ENCODE peak calls at places on chromosomes 5 and 9, in eight cellular contexts. One of them, this sample, is unnamed.
A peak's percentile ranks its signal among the peaks of the same experiment; 100 is the strongest.

GRCh38 chr5:139707445-139708003 is 59.4 kb downstream of the CXXC5 start:
- DNase-seq in heart left ventricle: no peak
- DNase-seq in uterus: no peak
- DNase-seq in suprapubic skin: no peak
- DNase-seq in A549: no peak
- DNase-seq in upper lobe of left lung: no peak
- DNase-seq in HepG2: peak; percentile 68
- DNase-seq in adrenal gland: no peak
- DNase-seq in this sample: no peak

GRCh38 chr9:79687131-79687447 is 115.3 kb downstream of the TLE4 start:
- DNase-seq in HepG2: no peak
- DNase-seq in adrenal gland: no peak
- DNase-seq in uterus: no peak
- DNase-seq in suprapubic skin: no peak
- DNase-seq in upper lobe of left lung: peak; percentile 23
- DNase-seq in A549: no peak
- DNase-seq in heart left ventricle: no peak
- DNase-seq in this sample: peak; percentile 46

GRCh38 chr5:142323480-142324376 is 1.1 kb downstream of the SPRY4 start:
- DNase-seq in upper lobe of left lung: no peak
- DNase-seq in adrenal gland: peak; percentile 56
- DNase-seq in A549: peak; percentile 30
- DNase-seq in HepG2: no peak
- DNase-seq in suprapubic skin: no peak
- DNase-seq in heart left ventricle: no peak
- DNase-seq in uterus: peak; percentile 37
- DNase-seq in this sample: no peak

GRCh38 chr5:145536133-145536532 is 299.0 kb downstream of the PRELID2 start:
- DNase-seq in uterus: no peak
- DNase-seq in HepG2: no peak
- DNase-seq in suprapubic skin: no peak
- DNase-seq in heart left ventricle: no peak
- DNase-seq in adrenal gland: no peak
- DNase-seq in A549: no peak
- DNase-seq in upper lobe of left lung: no peak
- DNase-seq in this sample: no peak

GRCh38 chr5:8843766-8844165 is 702.1 kb downstream of the SEMA5A start:
- DNase-seq in upper lobe of left lung: no peak
- DNase-seq in adrenal gland: peak; percentile 22
- DNase-seq in uterus: no peak
- DNase-seq in suprapubic skin: peak; percentile 84
- DNase-seq in heart left ventricle: peak; percentile 46
- DNase-seq in A549: no peak
- DNase-seq in HepG2: no peak
- DNase-seq in this sample: no peak

GRCh38 chr9:121055642-121056143 is 5.6 kb upstream of the C5 start:
- DNase-seq in adrenal gland: peak; percentile 48
- DNase-seq in uterus: no peak
- DNase-seq in heart left ventricle: no peak
- DNase-seq in A549: peak; percentile 74
- DNase-seq in HepG2: peak; percentile 83
- DNase-seq in upper lobe of left lung: no peak
- DNase-seq in suprapubic skin: no peak
- DNase-seq in this sample: no peak

GRCh38 chr5:50623666-50624065 is 42.8 kb upstream of the PARP8 start:
- DNase-seq in uterus: no peak
- DNase-seq in HepG2: no peak
- DNase-seq in A549: no peak
- DNase-seq in suprapubic skin: no peak
- DNase-seq in upper lobe of left lung: peak; percentile 72
- DNase-seq in heart left ventricle: no peak
- DNase-seq in adrenal gland: no peak
- DNase-seq in this sample: no peak

GRCh38 chr9:135221951-135222631 is 134.6 kb downstream of the OLFM1 start:
- DNase-seq in suprapubic skin: no peak
- DNase-seq in heart left ventricle: peak; percentile 13
- DNase-seq in adrenal gland: no peak
- DNase-seq in HepG2: no peak
- DNase-seq in upper lobe of left lung: no peak
- DNase-seq in uterus: no peak
- DNase-seq in A549: no peak
- DNase-seq in this sample: no peak

GRCh38 chr5:118863345-118863744 is 125.0 kb downstream of the DTWD2 start:
- DNase-seq in uterus: no peak
- DNase-seq in A549: no peak
- DNase-seq in suprapubic skin: no peak
- DNase-seq in upper lobe of left lung: no peak
- DNase-seq in HepG2: no peak
- DNase-seq in heart left ventricle: no peak
- DNase-seq in adrenal gland: no peak
- DNase-seq in this sample: no peak

GRCh38 chr5:153991168-153991567 is 47.5 kb downstream of the FAM114A2 start:
- DNase-seq in A549: no peak
- DNase-seq in HepG2: no peak
- DNase-seq in adrenal gland: no peak
- DNase-seq in heart left ventricle: no peak
- DNase-seq in uterus: no peak
- DNase-seq in suprapubic skin: no peak
- DNase-seq in upper lobe of left lung: no peak
- DNase-seq in this sample: no peak

GRCh38 chr9:133654736-133655657 is 18.8 kb downstream of the DBH start:
- DNase-seq in upper lobe of left lung: no peak
- DNase-seq in HepG2: no peak
- DNase-seq in uterus: no peak
- DNase-seq in adrenal gland: no peak
- DNase-seq in A549: no peak
- DNase-seq in suprapubic skin: no peak
- DNase-seq in heart left ventricle: no peak
- DNase-seq in this sample: no peak

GRCh38 chr5:35229076-35230042 is 928 bp downstream of the PRLR start:
- DNase-seq in upper lobe of left lung: peak; percentile 44
- DNase-seq in adrenal gland: peak; percentile 49
- DNase-seq in heart left ventricle: no peak
- DNase-seq in suprapubic skin: no peak
- DNase-seq in uterus: peak; percentile 36
- DNase-seq in A549: peak; percentile 23
- DNase-seq in HepG2: peak; percentile 58
- DNase-seq in this sample: no peak

GRCh38 chr5:35228304-35228703 is 2.0 kb downstream of the PRLR start:
- DNase-seq in suprapubic skin: no peak
- DNase-seq in heart left ventricle: no peak
- DNase-seq in A549: no peak
- DNase-seq in HepG2: no peak
- DNase-seq in upper lobe of left lung: no peak
- DNase-seq in uterus: no peak
- DNase-seq in adrenal gland: no peak
- DNase-seq in this sample: no peak

GRCh38 chr5:35232124-35232523 is 1.8 kb upstream of the PRLR start:
- DNase-seq in heart left ventricle: no peak
- DNase-seq in suprapubic skin: no peak
- DNase-seq in uterus: no peak
- DNase-seq in A549: no peak
- DNase-seq in upper lobe of left lung: no peak
- DNase-seq in HepG2: no peak
- DNase-seq in adrenal gland: no peak
- DNase-seq in this sample: no peak

GRCh38 chr5:35233121-35233520 is 2.8 kb upstream of the PRLR start:
- DNase-seq in uterus: no peak
- DNase-seq in adrenal gland: no peak
- DNase-seq in upper lobe of left lung: no peak
- DNase-seq in HepG2: no peak
- DNase-seq in heart left ventricle: no peak
- DNase-seq in A549: no peak
- DNase-seq in suprapubic skin: no peak
- DNase-seq in this sample: no peak

DNA sequence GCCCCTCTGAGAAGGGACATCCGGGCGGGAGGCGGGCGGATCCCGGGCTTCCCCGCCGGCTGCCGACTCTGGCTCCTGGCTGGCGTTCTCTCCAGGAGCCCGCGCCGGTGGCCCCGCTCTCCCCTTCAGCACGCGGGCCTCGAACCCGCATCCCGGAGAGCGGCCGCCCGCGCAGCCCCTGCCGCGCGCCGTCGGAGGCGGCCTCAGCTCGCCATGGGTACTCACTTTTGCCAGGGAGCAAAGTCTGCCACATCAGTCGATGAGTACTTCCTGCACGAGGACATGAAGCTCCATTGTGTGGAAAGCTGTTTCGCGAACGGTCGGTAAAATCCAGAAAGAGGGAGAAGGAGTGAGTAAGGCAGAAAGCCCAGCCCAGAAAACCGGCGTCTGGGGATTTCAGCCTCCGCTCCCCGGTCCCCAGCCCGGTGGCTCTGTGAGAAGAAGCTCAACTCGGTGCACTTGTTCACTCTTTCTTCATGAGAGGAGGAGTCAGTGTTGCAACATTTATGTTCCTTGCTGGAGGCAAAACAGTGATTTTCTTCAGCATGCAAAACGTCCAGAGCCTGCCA is at the start of gene PRLR:
- DNase-seq in uterus: peak; percentile 73
- DNase-seq in upper lobe of left lung: peak; percentile 35
- DNase-seq in HepG2: peak; percentile 69
- DNase-seq in A549: peak; percentile 12
- DNase-seq in adrenal gland: peak; percentile 57
- DNase-seq in suprapubic skin: peak; percentile 72
- DNase-seq in heart left ventricle: peak; percentile 49
- DNase-seq in this sample: peak; percentile 69
- TF ChIP-seq POLR2A in uterus: peak; percentile 29
- TF ChIP-seq POLR2A in upper lobe of left lung: no peak
- TF ChIP-seq POLR2A in HepG2: no peak
- TF ChIP-seq POLR2A in A549: no peak
- TF ChIP-seq POLR2A in adrenal gland: peak; percentile 71
- TF ChIP-seq POLR2A in suprapubic skin: no peak
- TF ChIP-seq POLR2A in heart left ventricle: no peak
- TF ChIP-seq POLR2A in this sample: peak; percentile 21

DNA sequence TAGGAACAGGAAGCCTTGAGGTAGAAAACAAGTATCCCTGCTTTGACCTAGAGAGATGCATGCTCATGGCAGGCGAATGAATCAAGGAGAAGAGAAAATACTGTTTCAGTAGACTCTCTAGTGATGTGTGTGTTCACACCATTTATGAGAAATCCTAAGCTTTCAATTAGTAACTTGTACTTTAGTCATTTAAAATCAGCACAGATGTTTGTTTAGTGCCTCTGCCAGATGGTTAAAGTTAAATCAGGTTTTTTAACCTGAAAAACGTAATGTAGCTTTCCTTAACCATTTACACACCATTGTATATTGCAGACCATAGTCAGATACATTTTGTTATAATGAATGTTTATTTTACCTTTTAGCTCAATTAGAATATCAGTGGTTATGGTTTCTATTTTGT is 5.0 kb downstream of the TJP2 start:
- DNase-seq in adrenal gland: no peak
- DNase-seq in HepG2: no peak
- DNase-seq in uterus: no peak
- DNase-seq in A549: no peak
- DNase-seq in suprapubic skin: no peak
- DNase-seq in heart left ventricle: no peak
- DNase-seq in upper lobe of left lung: no peak
- DNase-seq in this sample: no peak
- H3K4me1 ChIP-seq in adrenal gland: peaks cover 49% of the 10 kb centered on the region
- H3K4me1 ChIP-seq in HepG2: peaks cover 97% of the 10 kb centered on the region
- H3K4me1 ChIP-seq in uterus: no peaks in the 10 kb centered on the region
- H3K4me1 ChIP-seq in A549: peaks cover 34% of the 10 kb centered on the region
- H3K4me1 ChIP-seq in suprapubic skin: peaks cover 70% of the 10 kb centered on the region
- H3K4me1 ChIP-seq in heart left ventricle: peaks cover 68% of the 10 kb centered on the region
- H3K4me1 ChIP-seq in upper lobe of left lung: peaks cover 48% of the 10 kb centered on the region
- H3K4me1 ChIP-seq in this sample: peaks cover 8% of the 10 kb centered on the region

DNA sequence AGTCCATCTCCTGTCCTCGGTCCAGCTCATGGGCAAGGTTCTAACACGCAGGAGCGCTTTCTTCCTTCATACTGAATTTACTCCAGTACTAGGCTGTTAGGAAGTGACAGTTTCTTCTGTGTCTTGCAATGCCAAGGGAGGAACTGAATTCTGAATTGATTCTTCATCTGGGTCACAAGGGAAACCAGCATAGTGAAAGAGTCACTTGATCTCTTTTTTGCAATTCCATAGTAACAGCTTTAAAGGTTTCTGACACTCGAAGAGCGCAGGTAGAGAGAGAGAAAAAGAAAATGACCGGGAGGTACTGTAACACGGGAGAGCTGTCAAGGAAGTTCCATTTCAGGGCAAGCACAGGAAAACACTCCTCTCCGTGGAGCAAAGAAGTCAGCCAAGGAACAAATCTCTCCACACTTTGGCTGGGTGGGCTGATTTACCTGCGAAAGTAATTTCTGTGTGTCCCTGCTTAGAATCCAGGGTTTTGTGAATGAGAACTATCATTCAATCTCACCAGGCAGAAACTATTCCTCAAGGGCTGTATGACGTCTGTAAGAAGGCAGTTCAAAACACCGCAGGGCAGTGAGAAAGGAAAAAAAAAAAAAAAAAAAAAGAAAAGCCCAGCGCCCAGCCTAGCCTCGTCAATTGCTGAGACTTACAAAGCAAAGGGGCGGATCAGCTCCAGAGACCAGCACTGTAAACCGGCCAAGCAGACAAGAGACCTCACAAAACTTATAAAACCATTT is 617.8 kb downstream of the PDE4D start:
- DNase-seq in upper lobe of left lung: peak; percentile 54
- DNase-seq in heart left ventricle: peak; percentile 51
- DNase-seq in suprapubic skin: no peak
- DNase-seq in uterus: peak; percentile 28
- DNase-seq in adrenal gland: peak; percentile 20
- DNase-seq in HepG2: no peak
- DNase-seq in A549: peak; percentile 91
- DNase-seq in this sample: no peak
- TF ChIP-seq POLR2A in upper lobe of left lung: no peak
- TF ChIP-seq POLR2A in heart left ventricle: no peak
- TF ChIP-seq POLR2A in suprapubic skin: no peak
- TF ChIP-seq POLR2A in uterus: no peak
- TF ChIP-seq POLR2A in adrenal gland: no peak
- TF ChIP-seq POLR2A in HepG2: no peak
- TF ChIP-seq POLR2A in A549: no peak
- TF ChIP-seq POLR2A in this sample: no peak

GRCh38 chr9:124297553-124297905 is 39.8 kb downstream of the NEK6 start:
- DNase-seq in upper lobe of left lung: peak; percentile 58
- DNase-seq in HepG2: peak; percentile 60
- DNase-seq in adrenal gland: peak; percentile 73
- DNase-seq in suprapubic skin: peak; percentile 84
- DNase-seq in heart left ventricle: peak; percentile 93
- DNase-seq in A549: peak; percentile 72
- DNase-seq in uterus: peak; percentile 64
- DNase-seq in this sample: peak; percentile 91

GRCh38 chr9:124296800-124297552 is 39.2 kb downstream of the NEK6 start:
- DNase-seq in uterus: no peak
- DNase-seq in HepG2: no peak
- DNase-seq in adrenal gland: no peak
- DNase-seq in suprapubic skin: no peak
- DNase-seq in upper lobe of left lung: no peak
- DNase-seq in A549: no peak
- DNase-seq in heart left ventricle: no peak
- DNase-seq in this sample: no peak

GRCh38 chr9:124296094-124296493 is 38.3 kb downstream of the NEK6 start:
- DNase-seq in suprapubic skin: no peak
- DNase-seq in uterus: no peak
- DNase-seq in upper lobe of left lung: no peak
- DNase-seq in HepG2: no peak
- DNase-seq in heart left ventricle: no peak
- DNase-seq in A549: no peak
- DNase-seq in adrenal gland: no peak
- DNase-seq in this sample: no peak

GRCh38 chr9:124293712-124294504 is 36.2 kb downstream of the NEK6 start:
- DNase-seq in uterus: no peak
- DNase-seq in suprapubic skin: no peak
- DNase-seq in adrenal gland: no peak
- DNase-seq in heart left ventricle: no peak
- DNase-seq in HepG2: no peak
- DNase-seq in A549: no peak
- DNase-seq in upper lobe of left lung: no peak
- DNase-seq in this sample: no peak

GRCh38 chr9:124295097-124295794 is 37.5 kb downstream of the NEK6 start:
- DNase-seq in HepG2: no peak
- DNase-seq in uterus: peak; percentile 47
- DNase-seq in suprapubic skin: no peak
- DNase-seq in adrenal gland: peak; percentile 53
- DNase-seq in heart left ventricle: no peak
- DNase-seq in upper lobe of left lung: peak; percentile 37
- DNase-seq in A549: no peak
- DNase-seq in this sample: no peak
- H3K4me1 ChIP-seq in HepG2: peaks cover 83% of the 10 kb centered on the region
- H3K4me1 ChIP-seq in uterus: peaks cover 16% of the 10 kb centered on the region
- H3K4me1 ChIP-seq in suprapubic skin: peaks cover 64% of the 10 kb centered on the region
- H3K4me1 ChIP-seq in adrenal gland: peaks cover 48% of the 10 kb centered on the region
- H3K4me1 ChIP-seq in heart left ventricle: peaks cover 79% of the 10 kb centered on the region
- H3K4me1 ChIP-seq in upper lobe of left lung: peaks cover 78% of the 10 kb centered on the region
- H3K4me1 ChIP-seq in A549: peaks cover 95% of the 10 kb centered on the region
- H3K4me1 ChIP-seq in this sample: peaks cover 24% of the 10 kb centered on the region

This sample was measured in breast epithelium.